ENCODE peak calls at places on chromosomes 7 and 10, in nine cellular contexts. O is IMR-90, C is choroid plexus epithelial cell, V is fibroblast of mammary gland, S is body of pancreas, W is tibial nerve, R is dorsolateral prefrontal cortex, P is WTC11, D is endodermal cell. I is an unnamed sample.
A peak's percentile ranks its signal among the peaks of the same experiment; 100 is the strongest.

GRCh38 chr7:37833107-37833817 is 15.1 kb upstream of the NME8 start:
- DNase-seq in O (peak; percentile 35), C (peak; percentile 66), V (peak; percentile 67), S (peak; percentile 27), W (no peak), R (peak; percentile 28), P (peak; percentile 43), D (peak; percentile 72), I (peak; percentile 40)

GRCh38 chr10:78552261-78552811 is 516.4 kb upstream of the ZMIZ1 start:
- DNase-seq in O (peak; percentile 60), C (peak; percentile 91), V (peak; percentile 61), S (peak; percentile 28), W (no peak), R (peak; percentile 26), P (no peak), D (peak; percentile 60), I (no peak)

GRCh38 chr7:47724335-47724982 is 142.5 kb upstream of the TNS3 start:
- DNase-seq in O (peak; percentile 96), C (peak; percentile 95), V (peak; percentile 67), S (no peak), W (no peak), R (no peak), P (no peak), D (peak; percentile 63), I (no peak)

GRCh38 chr10:133104972-133105495 is 17.3 kb downstream of the ADGRA1 start:
- DNase-seq in O (no peak), C (no peak), V (no peak), S (no peak), W (no peak), R (no peak), P (no peak), D (no peak), I (no peak)

GRCh38 chr10:89091501-89091900 is 100.9 kb downstream of the FAS start:
- DNase-seq in O (peak; percentile 39), C (peak; percentile 66), V (peak; percentile 56), S (no peak), W (no peak), R (no peak), P (no peak), D (no peak), I (no peak)

GRCh38 chr10:69789164-69789576 is 12.5 kb upstream of the COL13A1 start:
- DNase-seq in O (no peak), C (no peak), V (no peak), S (no peak), W (no peak), R (no peak), P (peak; percentile 47), D (peak; percentile 67), I (no peak)

GRCh38 chr10:18505719-18506118 is 145.7 kb downstream of the NSUN6 start:
- DNase-seq in O (peak; percentile 80), C (peak; percentile 55), V (peak; percentile 78), S (no peak), W (no peak), R (no peak), P (no peak), D (no peak), I (no peak)

GRCh38 chr10:94183666-94184264 is 179.0 kb downstream of the NOC3L start:
- DNase-seq in O (peak; percentile 100), C (peak; percentile 99), V (peak; percentile 98), S (no peak), W (no peak), R (no peak), P (no peak), D (no peak), I (no peak)

GRCh38 chr7:105210721-105211205 is 178.0 kb downstream of the SRPK2 start:
- DNase-seq in O (no peak), C (peak; percentile 11), V (no peak), S (peak; percentile 68), W (no peak), R (no peak), P (no peak), D (peak; percentile 56), I (peak; percentile 22)

GRCh38 chr10:118003146-118003545 is 43.6 kb downstream of the RAB11FIP2 start:
- DNase-seq in O (no peak), C (peak; percentile 6), V (no peak), S (no peak), W (no peak), R (no peak), P (no peak), D (no peak), I (no peak)

GRCh38 chr7:107430057-107430456 is 39.8 kb upstream of the GPR22 start:
- DNase-seq in O (no peak), C (no peak), V (no peak), S (no peak), W (no peak), R (no peak), P (no peak), D (no peak), I (no peak)

GRCh38 chr10:97762816-97763215 is 9.0 kb downstream of the SFRP5 start:
- DNase-seq in O (no peak), C (peak; percentile 71), V (no peak), S (peak; percentile 69), W (peak; percentile 44), R (no peak), P (peak; percentile 78), D (peak; percentile 85), I (no peak)

GRCh38 chr10:14659626-14660196 is 115.0 kb downstream of the FAM107B start:
- DNase-seq in O (no peak), C (peak; percentile 30), V (no peak), S (no peak), W (no peak), R (no peak), P (no peak), D (no peak), I (peak; percentile 63)

GRCh38 chr10:46017733-46018132 is 12.7 kb downstream of the NCOA4 start:
- DNase-seq in O (no peak), C (no peak), V (no peak), S (no peak), W (no peak), R (no peak), P (no peak), D (no peak), I (no peak)

GRCh38 chr10:131092416-131092815 is 219.1 kb downstream of the TCERG1L start:
- DNase-seq in O (no peak), C (no peak), V (no peak), S (no peak), W (no peak), R (no peak), P (no peak), D (no peak), I (no peak)

DNA sequence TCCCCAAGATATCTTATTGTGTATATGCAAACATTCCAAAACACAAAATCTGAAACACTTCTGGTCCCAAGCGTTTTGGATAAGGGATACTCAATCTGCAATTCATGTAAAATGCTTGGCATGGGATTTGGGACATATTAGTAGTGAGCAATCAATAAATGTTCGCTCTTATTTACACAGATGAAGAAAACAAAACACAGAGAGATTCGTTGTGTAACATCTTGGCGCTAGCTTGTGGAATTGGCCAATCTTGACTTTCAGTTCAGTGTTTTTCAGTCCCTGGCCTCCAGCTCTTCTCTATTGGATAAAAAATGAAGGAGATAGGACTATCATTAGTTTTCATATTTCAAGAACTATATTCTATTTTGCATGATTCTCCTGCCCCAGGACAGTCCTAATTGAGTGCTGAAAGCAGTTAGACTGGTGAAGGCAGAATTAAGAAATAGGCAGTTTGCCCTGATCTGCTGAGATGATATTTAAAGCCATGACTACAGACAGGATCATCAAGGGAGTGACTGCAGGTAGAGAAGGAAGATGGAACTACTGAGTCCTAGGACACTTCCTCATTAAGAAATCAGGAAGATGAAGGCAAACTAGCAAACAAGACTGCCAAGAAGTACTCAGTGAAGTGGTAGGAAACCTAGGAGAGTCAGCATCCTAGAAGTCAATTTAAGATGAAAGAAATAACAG is 1.8 kb downstream of the PNLIPRP3 start:
- DNase-seq in O (no peak), C (no peak), V (no peak), S (no peak), W (no peak), R (no peak), P (no peak), D (no peak), I (no peak)
- TF ChIP-seq CTCF in O (no peak), C (no peak), V (no peak), S (no peak), W (no peak), R (no peak), P (no peak), D (no peak), I (no peak)

DNA sequence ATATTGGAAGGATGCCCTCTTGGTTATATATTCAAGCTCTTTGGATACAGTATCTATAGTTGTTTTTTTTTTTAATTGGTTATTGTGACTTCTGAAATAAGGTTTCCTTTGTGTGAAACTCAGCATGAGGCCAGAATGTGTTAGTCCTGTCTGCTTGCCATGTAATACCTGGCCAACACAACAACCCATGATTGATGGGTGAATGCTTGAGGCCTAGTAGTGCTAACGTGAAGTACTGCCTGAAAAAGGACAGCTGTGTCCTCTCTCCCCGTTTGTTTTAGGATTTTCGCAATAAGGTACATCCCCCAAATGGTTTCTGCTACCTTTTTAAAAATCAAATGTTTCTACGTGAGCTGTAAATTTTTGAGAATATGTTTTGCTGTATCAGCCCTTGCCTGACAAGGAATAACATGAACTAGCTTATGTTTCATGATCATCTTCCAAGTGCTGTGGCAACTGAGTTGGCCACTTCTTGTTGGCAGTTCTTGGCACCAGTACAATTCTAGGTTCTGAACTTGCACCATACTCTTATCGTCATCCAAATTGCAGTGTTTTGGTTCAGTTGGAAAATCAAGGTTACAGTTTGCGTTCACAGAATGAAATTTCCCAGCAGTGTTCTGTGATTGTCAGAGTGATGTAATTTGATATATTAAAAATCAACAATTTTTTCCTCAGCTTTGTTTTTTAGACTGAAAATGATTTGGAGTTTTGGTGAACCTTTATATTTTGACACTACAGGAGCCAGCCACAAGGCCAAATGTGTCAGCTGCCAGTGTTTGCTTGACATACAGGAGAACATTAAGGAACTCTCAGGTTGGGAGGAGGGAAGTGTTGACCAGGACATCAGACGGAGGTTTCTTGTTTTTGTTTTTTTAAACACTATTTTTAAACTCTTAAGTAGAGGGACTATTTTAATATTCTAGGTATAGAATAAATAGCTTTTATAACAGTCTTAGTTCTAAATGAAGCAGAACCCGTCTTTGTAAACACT is 13.5 kb upstream of the ASCC1 start:
- DNase-seq in O (peak; percentile 18), C (peak; percentile 87), V (peak; percentile 49), S (peak; percentile 66), W (no peak), R (no peak), P (no peak), D (peak; percentile 63), I (no peak)
- TF ChIP-seq CTCF in O (no peak), C (no peak), V (no peak), S (no peak), W (no peak), R (no peak), P (no peak), D (no peak), I (no peak)

GRCh38 chr7:90211391-90212148 is at the start of gene STEAP2:
- DNase-seq in O (peak; percentile 85), C (peak; percentile 94), V (peak; percentile 92), S (peak; percentile 93), W (peak; percentile 75), R (peak; percentile 82), P (peak; percentile 91), D (peak; percentile 96), I (peak; percentile 65)
- TF ChIP-seq CTCF in O (peak; percentile 61), C (peak; percentile 52), V (no peak), S (peak; percentile 59), W (peak; percentile 69), R (peak; percentile 31), P (peak; percentile 14), D (peak; percentile 81), I (peak; percentile 52)

DNA sequence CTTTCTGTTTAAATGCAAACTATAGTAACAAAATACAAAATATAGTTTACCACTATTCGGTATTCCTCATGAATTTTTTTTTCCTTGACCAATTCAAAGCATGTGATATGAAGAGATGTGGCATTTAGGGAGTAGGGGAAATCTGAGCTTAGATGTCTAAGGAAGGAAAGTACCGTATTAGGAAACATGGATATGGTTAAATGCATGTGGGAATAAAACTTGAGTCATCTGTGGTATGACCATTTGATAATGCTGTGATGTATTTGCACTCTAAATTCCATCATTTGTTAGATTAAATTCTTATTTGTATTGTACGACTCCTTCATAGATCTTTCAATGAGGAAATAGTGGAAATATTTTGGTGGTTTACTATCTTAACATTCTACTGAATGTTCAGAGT is 19.7 kb downstream of the AHR start:
- DNase-seq in O (peak; percentile 87), C (peak; percentile 80), V (peak; percentile 84), S (no peak), W (no peak), R (no peak), P (no peak), D (no peak), I (no peak)
- TF ChIP-seq CTCF in O (no peak), C (no peak), V (no peak), S (no peak), W (no peak), R (no peak), P (no peak), D (no peak), I (no peak)

I was measured in GM13977.